ENCODE peak calls at places on chromosomes 4 and X, in seven cellular contexts. M is ovary, A is fibroblast of lung, W is IMR-90, E is heart left ventricle, V is cardiac fibroblast, S is AG04449. U is an unnamed sample.

GRCh38 chr4:76016383-76016782 is 6.9 kb downstream of the CXCL10 start:
- DNase-seq in E (no peak), W (no peak), S (no peak), M (no peak), A (no peak), V (no peak), U (no peak)

GRCh38 chr4:25448379-25449109 is 71.5 kb downstream of the ANAPC4 start:
- DNase-seq in A (no peak), W (peak), E (no peak), V (peak), S (peak), M (no peak), U (no peak)

GRCh38 chr4:72977936-72978485 is 91.5 kb downstream of the COX18 start:
- DNase-seq in V (no peak), M (no peak), E (no peak), S (no peak), W (no peak), A (no peak), U (peak)

GRCh38 chrX:100636321-100636991 is at the start of gene TSPAN6:
- DNase-seq in S (no peak), A (peak), V (peak), W (peak), M (peak), E (peak), U (peak)

GRCh38 chr4:33882246-33882990 is 2361.9 kb downstream of the ARAP2 start:
- DNase-seq in E (no peak), S (no peak), V (peak), A (no peak), M (no peak), W (no peak), U (no peak)

GRCh38 chr4:157013656-157014055 is 42.1 kb upstream of the PDGFC start:
- DNase-seq in V (no peak), E (no peak), A (no peak), S (no peak), W (peak), M (no peak), U (no peak)

GRCh38 chr4:7429601-7430078 is 5.1 kb downstream of the PSAPL1 start:
- DNase-seq in W (no peak), S (no peak), M (peak), E (no peak), V (no peak), A (no peak), U (no peak)

GRCh38 chrX:40418413-40419195 is 162.2 kb upstream of the ATP6AP2 start:
- DNase-seq in V (no peak), W (no peak), S (no peak), E (no peak), M (no peak), A (no peak), U (peak)

GRCh38 chr4:139085141-139085540 is 69.6 kb downstream of the NOCT start:
- DNase-seq in S (no peak), E (no peak), W (peak), A (peak), M (no peak), V (peak), U (no peak)

GRCh38 chr4:145279122-145279960 is 99.0 kb upstream of the OTUD4 start:
- DNase-seq in S (peak), E (peak), A (peak), W (peak), M (no peak), V (peak), U (no peak)

GRCh38 chrX:3501833-3502535 is 155.5 kb upstream of the MXRA5 start:
- DNase-seq in A (no peak), M (no peak), V (peak), W (no peak), E (peak), S (no peak), U (no peak)

GRCh38 chr4:74543983-74544382 is 99.0 kb downstream of the AREG start:
- DNase-seq in E (no peak), W (peak), S (peak), M (no peak), A (peak), V (peak), U (no peak)

GRCh38 chr4:89929425-89930272 is 35.0 kb downstream of the MMRN1 start:
- DNase-seq in W (no peak), S (no peak), E (no peak), V (no peak), A (peak), M (no peak), U (peak)

GRCh38 chr4:184403384-184403781 is 71.0 kb downstream of the IRF2 start:
- DNase-seq in V (no peak), E (no peak), S (no peak), M (no peak), A (no peak), W (peak), U (no peak)

GRCh38 chr4:61838072-61838471 is 637.9 kb downstream of the ADGRL3 start:
- DNase-seq in E (no peak), M (no peak), A (no peak), W (no peak), V (no peak), S (no peak), U (no peak)

GRCh38 chrX:86946569-86946968 is 571.0 kb upstream of the KLHL4 start:
- DNase-seq in A (peak), M (no peak), S (no peak), E (no peak), W (peak), V (peak), U (peak)

GRCh38 chrX:138709886-138710285 is 1.6 kb downstream of the FGF13 start:
- DNase-seq in S (no peak), W (no peak), V (no peak), E (no peak), M (no peak), A (no peak), U (no peak)
- H3K4me3 ChIP-seq in S (no peak), W (no peak), V (no peak), E (peak), M (peak), A (no peak), U (no peak)

DNA sequence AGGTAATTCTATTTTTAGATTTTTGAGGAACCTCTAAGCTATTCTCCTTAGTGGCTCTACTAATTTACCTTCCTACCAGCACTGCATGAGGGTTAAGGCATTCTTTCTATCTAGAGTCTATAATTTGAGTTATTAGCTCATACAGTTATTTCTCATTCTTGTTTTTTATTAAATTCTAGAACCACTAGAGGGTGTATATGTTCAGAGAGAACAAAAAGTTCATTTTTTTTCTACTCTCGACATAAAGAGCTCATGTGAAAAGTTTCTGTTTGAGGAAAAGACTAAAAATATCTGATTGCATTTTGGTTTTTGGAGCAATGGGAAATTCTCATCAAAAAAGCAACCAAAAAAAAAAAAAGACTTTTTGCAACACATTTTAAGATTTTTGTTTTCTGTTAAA is 57.0 kb upstream of the LRAT start:
- DNase-seq in M (no peak), A (peak), S (no peak), E (no peak), W (no peak), V (no peak), U (no peak)
- TF ChIP-seq CTCF in M (no peak), A (no peak), S (no peak), E (no peak), W (peak), V (no peak), U (no peak)

DNA sequence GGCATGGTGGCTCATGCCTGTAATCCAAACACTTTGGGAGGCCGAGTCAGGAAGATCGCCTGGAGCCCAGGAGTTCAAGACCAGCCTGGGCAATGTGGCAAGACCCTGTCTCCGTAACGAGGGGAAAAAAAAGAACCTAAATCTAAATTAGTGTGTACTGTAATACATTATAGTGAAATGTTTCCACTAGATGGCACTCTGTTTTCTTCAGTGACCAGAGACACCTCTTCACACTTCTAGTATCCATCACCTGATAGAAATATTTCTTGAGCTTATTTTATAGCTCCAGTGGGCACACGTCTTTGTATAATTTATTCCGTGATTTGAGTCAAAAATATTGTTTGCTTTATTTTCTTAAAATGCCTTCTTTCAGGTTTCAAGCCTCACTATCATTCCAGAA is 600.9 kb upstream of the DIPK2B start:
- DNase-seq in V (peak), E (no peak), W (peak), A (peak), S (no peak), M (no peak), U (no peak)
- H3K4me3 ChIP-seq in V (no peak), E (no peak), W (no peak), A (no peak), S (no peak), M (no peak), U (no peak)

GRCh38 chrX:70338290-70338689 is 48.4 kb downstream of the KIF4A start:
- DNase-seq in E (no peak), W (no peak), S (no peak), V (no peak), A (no peak), M (no peak), U (no peak)

GRCh38 chrX:70336767-70337166 is 46.9 kb downstream of the KIF4A start:
- DNase-seq in A (no peak), M (no peak), V (no peak), W (no peak), S (no peak), E (no peak), U (no peak)

GRCh38 chrX:70331161-70331560 is 41.3 kb downstream of the KIF4A start:
- DNase-seq in S (no peak), E (no peak), W (peak), V (peak), A (no peak), M (no peak), U (no peak)

GRCh38 chrX:70332600-70332999 is 42.7 kb downstream of the KIF4A start:
- DNase-seq in A (no peak), M (no peak), V (no peak), E (no peak), S (no peak), W (no peak), U (no peak)
- TF ChIP-seq CTCF in A (no peak), M (no peak), V (no peak), E (no peak), S (peak), W (no peak), U (peak)

GRCh38 chrX:53494427-53494826 is 60.3 kb upstream of the HSD17B10 start:
- DNase-seq in W (peak), V (peak), S (no peak), M (no peak), A (peak), E (no peak), U (no peak)
- H3K4me3 ChIP-seq in W (no peak), V (no peak), S (no peak), M (no peak), A (no peak), E (no peak), U (no peak)

GRCh38 chr4:167966161-167966560 is 126.2 kb upstream of the ANXA10 start:
- DNase-seq in A (no peak), V (no peak), E (no peak), M (no peak), W (no peak), S (no peak), U (no peak)
- TF ChIP-seq CTCF in A (no peak), V (no peak), E (no peak), M (no peak), W (no peak), S (no peak), U (no peak)